ENCODE peak calls at places on chromosomes 6 and 20, in seven cellular contexts. Y, E, B, V, O, F and G are unnamed samples.

GRCh38 chr6:2432258-2432657 is 186.9 kb upstream of the GMDS start:
- DNase-seq in B (peak; percentile 51), E (no peak), F (peak; percentile 26), O (peak; percentile 87), V (no peak), Y (no peak), G (no peak)

GRCh38 chr6:31586596-31586995 is 519 bp downstream of the LST1 start:
- DNase-seq in F (no peak), B (no peak), E (peak; percentile 64), O (no peak), Y (no peak), V (peak; percentile 68), G (no peak)

GRCh38 chr20:24755411-24755922 is 193.6 kb upstream of the CST7 start:
- DNase-seq in V (no peak), F (no peak), O (peak; percentile 83), B (no peak), E (no peak), Y (no peak), G (no peak)

GRCh38 chr6:44046516-44047178 is 80.6 kb downstream of the MRPL14 start:
- DNase-seq in E (no peak), O (no peak), V (no peak), F (no peak), B (no peak), Y (no peak), G (peak; percentile 14)

GRCh38 chr6:88637761-88638160 is 325.7 kb downstream of the RNGTT start:
- DNase-seq in E (no peak), V (no peak), F (no peak), Y (no peak), B (no peak), O (no peak), G (no peak)

GRCh38 chr6:131807644-131808459 is at the start of gene ENPP1:
- DNase-seq in Y (peak; percentile 90), O (peak; percentile 74), E (peak; percentile 75), F (peak; percentile 21), V (peak; percentile 84), B (peak; percentile 63), G (peak; percentile 68)

GRCh38 chr20:38973546-38974120 is 11.5 kb downstream of the DHX35 start:
- DNase-seq in Y (no peak), B (no peak), E (no peak), V (no peak), O (peak; percentile 72), F (no peak), G (no peak)

GRCh38 chr6:3280866-3281465 is 22.2 kb downstream of the PSMG4 start:
- DNase-seq in F (no peak), E (no peak), O (no peak), B (no peak), Y (no peak), V (peak; percentile 48), G (peak; percentile 35)

DNA sequence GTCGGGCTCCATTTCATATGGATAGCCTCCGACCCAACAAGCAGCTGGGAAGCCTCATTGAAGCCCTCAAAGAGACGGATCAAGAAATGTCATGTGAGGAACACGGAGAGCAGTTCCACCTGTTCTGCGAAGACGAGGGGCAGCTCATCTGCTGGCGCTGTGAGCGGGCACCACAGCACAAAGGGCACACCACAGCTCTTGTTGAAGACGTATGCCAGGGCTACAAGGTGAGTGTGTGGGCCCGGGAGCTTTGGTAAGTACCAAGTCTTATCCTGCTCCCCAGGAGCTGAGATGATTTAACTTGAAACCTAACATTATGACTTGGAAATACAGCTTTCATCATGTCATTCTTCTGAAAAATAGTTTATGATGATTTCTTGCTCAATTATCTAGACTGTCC is 4.1 kb downstream of the TRIM38 start:
- DNase-seq in F (no peak), Y (no peak), B (no peak), O (no peak), V (no peak), E (no peak), G (no peak)
- H3K4me1 ChIP-seq in F (peaks cover 38% of the 10 kb centered on the region), Y (peaks cover 20% of the 10 kb centered on the region), B (peaks cover 26% of the 10 kb centered on the region), O (peaks cover 14% of the 10 kb centered on the region), V (peaks cover 81% of the 10 kb centered on the region), E (peaks cover 16% of the 10 kb centered on the region), G (peaks cover 87% of the 10 kb centered on the region)

DNA sequence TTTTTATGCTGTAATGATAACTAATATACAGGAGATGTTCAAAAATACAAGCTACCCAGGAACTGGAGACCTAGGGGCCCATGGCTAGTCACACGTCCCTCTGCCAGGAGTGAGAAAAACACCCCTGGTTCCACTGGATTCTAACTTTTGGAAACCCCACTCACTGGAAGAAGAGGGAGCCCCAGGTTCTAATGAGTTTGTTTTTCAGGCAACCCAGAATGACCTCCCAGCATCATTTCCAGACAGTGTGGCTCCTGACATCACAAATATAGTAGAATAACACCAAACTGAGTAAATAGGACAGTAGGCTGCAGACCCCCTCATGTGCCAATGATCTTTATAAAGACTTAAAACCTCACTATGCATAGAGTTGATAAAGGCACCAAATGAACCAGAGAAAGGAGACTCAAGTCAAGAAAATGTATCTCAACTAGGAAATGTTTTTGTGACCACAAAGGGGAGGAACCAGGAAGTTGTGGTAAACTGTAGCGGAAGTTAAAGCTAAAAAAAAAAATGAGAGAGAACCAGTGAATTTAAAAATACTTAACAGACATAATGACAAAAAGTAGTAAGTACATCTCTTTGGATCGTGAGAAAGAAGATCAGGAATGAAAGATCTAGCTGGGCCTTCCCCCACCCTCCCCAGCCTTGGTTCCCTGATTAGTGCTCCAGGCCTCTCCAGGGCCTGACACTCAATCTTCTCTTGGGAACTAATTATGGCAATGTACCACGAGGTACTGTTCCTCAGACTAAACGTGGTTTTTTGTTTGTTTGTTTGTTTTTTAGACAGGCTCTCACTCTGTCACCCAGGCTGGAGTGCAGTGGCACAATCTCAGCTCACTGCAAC is 19.8 kb downstream of the HLA-E start:
- DNase-seq in V (no peak), Y (no peak), O (no peak), E (no peak), B (no peak), F (no peak), G (no peak)
- H3K4me1 ChIP-seq in V (peaks cover 5% of the 10 kb centered on the region), Y (no peaks in the 10 kb centered on the region), O (peaks cover 2% of the 10 kb centered on the region), E (peaks cover 3% of the 10 kb centered on the region), B (no peaks in the 10 kb centered on the region), F (peaks cover 6% of the 10 kb centered on the region), G (peaks cover 26% of the 10 kb centered on the region)

GRCh38 chr6:163725008-163725941 is 310.8 kb downstream of the QKI start:
- DNase-seq in B (no peak), V (peak; percentile 33), O (no peak), E (no peak), F (no peak), Y (no peak), G (no peak)
- H3K4me1 ChIP-seq in B (no peaks in the 10 kb centered on the region), V (no peaks in the 10 kb centered on the region), O (no peaks in the 10 kb centered on the region), E (no peaks in the 10 kb centered on the region), F (no peaks in the 10 kb centered on the region), Y (peaks cover 2% of the 10 kb centered on the region), G (no peaks in the 10 kb centered on the region)

DNA sequence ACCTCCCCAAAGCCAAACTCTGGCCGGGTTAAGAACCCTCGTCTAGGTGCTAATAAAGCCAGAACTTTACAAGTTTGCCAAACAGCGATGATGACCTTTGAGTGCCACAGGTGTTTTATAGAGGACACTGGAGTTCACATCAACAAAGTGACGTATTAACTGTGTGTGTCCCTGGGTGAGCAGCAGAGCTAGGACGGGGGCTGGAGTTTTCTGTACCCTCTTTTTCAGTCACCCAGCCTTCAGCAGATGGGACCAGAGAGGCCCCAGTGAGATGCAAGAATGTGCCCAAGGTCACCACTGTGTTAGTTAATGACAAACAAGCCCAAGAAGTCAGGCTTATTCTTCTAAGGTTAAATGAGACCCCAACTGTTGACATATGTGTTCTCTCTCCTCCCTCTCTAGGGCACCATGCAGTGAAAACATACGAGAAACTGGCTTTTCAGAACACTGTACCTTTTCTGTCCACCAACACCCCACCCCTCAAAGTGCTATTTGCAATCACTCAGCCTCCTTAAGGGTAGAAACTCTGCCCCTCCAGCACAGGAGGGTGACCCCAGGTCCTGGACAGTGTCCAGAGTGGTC is 5.3 kb downstream of the SDC4 start:
- DNase-seq in Y (no peak), E (no peak), B (no peak), O (no peak), V (no peak), F (no peak), G (no peak)
- H3K4me1 ChIP-seq in Y (peaks cover 72% of the 10 kb centered on the region), E (peaks cover 74% of the 10 kb centered on the region), B (peaks cover 96% of the 10 kb centered on the region), O (peaks cover 55% of the 10 kb centered on the region), V (peaks cover 94% of the 10 kb centered on the region), F (peaks cover 98% of the 10 kb centered on the region), G (peaks cover 95% of the 10 kb centered on the region)

GRCh38 chr6:36659271-36659670 is 19.2 kb upstream of the CDKN1A start:
- DNase-seq in F (no peak), V (no peak), Y (no peak), E (no peak), O (peak; percentile 90), B (no peak), G (no peak)
- H3K4me1 ChIP-seq in F (peaks cover 34% of the 10 kb centered on the region), V (peaks cover 6% of the 10 kb centered on the region), Y (peaks cover 10% of the 10 kb centered on the region), E (peaks cover 14% of the 10 kb centered on the region), O (peaks cover 7% of the 10 kb centered on the region), B (peaks cover 24% of the 10 kb centered on the region), G (peaks cover 12% of the 10 kb centered on the region)

GRCh38 chr6:13304580-13305255 is 23.6 kb downstream of the TBC1D7 start:
- DNase-seq in Y (no peak), F (no peak), B (no peak), O (no peak), E (no peak), V (no peak), G (no peak)

GRCh38 chr6:13303668-13304017 is 24.7 kb downstream of the TBC1D7 start:
- DNase-seq in E (peak; percentile 75), V (peak; percentile 79), O (peak; percentile 86), B (no peak), F (no peak), Y (peak; percentile 89), G (peak; percentile 84)

GRCh38 chr6:13304101-13304500 is 24.2 kb downstream of the TBC1D7 start:
- DNase-seq in O (no peak), B (no peak), E (no peak), V (no peak), F (no peak), Y (no peak), G (no peak)

GRCh38 chr6:13302291-13302690 is 26.0 kb downstream of the TBC1D7 start:
- DNase-seq in O (no peak), B (no peak), V (no peak), Y (no peak), F (no peak), E (no peak), G (no peak)

DNA sequence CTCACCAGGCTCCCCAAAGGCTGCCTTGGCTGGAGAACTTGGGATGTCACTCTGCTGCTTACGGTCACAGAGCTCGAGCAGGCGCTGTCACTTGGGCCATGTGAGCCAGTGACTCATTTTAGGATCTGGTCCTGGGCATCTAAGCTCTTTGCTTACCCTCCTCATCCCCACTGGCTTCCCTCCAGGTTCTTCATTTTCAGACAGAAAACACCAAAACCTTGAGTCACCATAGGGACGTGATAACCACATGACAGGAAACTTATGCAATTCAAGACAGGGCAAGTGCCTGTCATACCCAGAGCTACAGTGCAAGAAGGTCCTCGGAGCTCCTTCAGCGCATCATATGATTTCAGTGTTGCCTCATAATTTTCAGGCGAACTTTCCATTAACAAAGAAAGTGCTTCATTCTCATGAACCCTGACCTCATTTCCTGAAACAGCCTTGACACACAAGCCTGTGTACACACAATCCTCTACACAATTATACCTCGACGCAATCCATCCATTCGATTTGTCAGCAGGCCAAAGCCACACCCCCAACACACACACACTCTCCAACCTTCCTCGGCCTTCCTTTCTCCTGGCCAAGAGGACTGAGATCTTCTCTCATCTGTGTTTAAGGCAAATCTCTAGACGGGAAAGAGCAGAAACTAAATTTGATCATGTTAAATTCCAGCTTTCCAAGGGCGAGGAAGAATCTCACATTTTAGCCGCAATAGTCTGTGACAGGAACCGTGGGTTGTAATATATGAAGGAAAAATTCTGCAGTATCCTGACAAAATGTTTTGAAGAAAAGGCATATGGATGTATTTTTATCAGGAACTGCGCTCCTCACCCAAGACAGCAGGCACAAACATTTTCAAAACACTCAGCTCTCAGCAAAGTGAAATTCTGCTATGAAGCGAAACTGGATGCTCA is 25.3 kb downstream of the TBC1D7 start:
- DNase-seq in Y (peak; percentile 69), F (peak; percentile 33), E (peak; percentile 73), V (peak; percentile 75), B (peak; percentile 88), O (peak; percentile 98), G (peak; percentile 81)
- H3K4me1 ChIP-seq in Y (peaks cover 20% of the 10 kb centered on the region), F (peaks cover 16% of the 10 kb centered on the region), E (peaks cover 21% of the 10 kb centered on the region), V (peaks cover 32% of the 10 kb centered on the region), B (peaks cover 62% of the 10 kb centered on the region), O (peaks cover 21% of the 10 kb centered on the region), G (peaks cover 29% of the 10 kb centered on the region)